ENCODE peak calls at places on chromosomes 13 and 19, in nine cellular contexts. V, F, E, C, Y, N, T, G and H are unnamed samples.

GRCh38 chr13:44974056-44974798 is 15.0 kb downstream of the NUFIP1 start:
- DNase-seq in N (no peak), Y (no peak), V (no peak), T (no peak), F (no peak), G (peak; percentile 53), E (no peak), C (no peak), H (peak; percentile 54)

GRCh38 chr13:51814825-51815650 is 11.1 kb upstream of the DHRS12 start:
- DNase-seq in C (peak; percentile 71), E (peak; percentile 68), F (peak; percentile 52), N (peak; percentile 72), T (peak; percentile 76), Y (peak; percentile 65), V (no peak), G (peak; percentile 60), H (peak; percentile 53)

GRCh38 chr13:59745395-59745788 is 418.3 kb downstream of the DIAPH3 start:
- DNase-seq in N (no peak), Y (no peak), V (no peak), F (no peak), G (peak; percentile 57), C (no peak), E (no peak), T (no peak), H (peak; percentile 49)

GRCh38 chr13:27038323-27038722 is 133.3 kb downstream of the USP12 start:
- DNase-seq in N (no peak), E (no peak), F (no peak), T (no peak), G (peak; percentile 63), C (no peak), Y (no peak), V (no peak), H (peak; percentile 58)

GRCh38 chr19:13164370-13165090 is 14.3 kb downstream of the IER2 start:
- DNase-seq in F (peak; percentile 77), C (peak; percentile 54), Y (peak; percentile 12), E (peak; percentile 62), G (peak; percentile 83), N (peak; percentile 77), T (peak; percentile 92), V (peak; percentile 69), H (no peak)

GRCh38 chr13:90416938-90417337 is 930.5 kb upstream of the MIR17HG start:
- DNase-seq in Y (no peak), T (peak; percentile 15), G (no peak), V (no peak), F (no peak), N (no peak), C (no peak), E (no peak), H (no peak)

GRCh38 chr13:43878897-43879322 is 630 bp downstream of the CCDC122 start:
- DNase-seq in G (peak; percentile 72), V (peak; percentile 90), T (peak; percentile 71), E (peak; percentile 78), C (peak; percentile 67), Y (no peak), F (peak; percentile 76), N (no peak), H (peak; percentile 77)

GRCh38 chr13:45007225-45007624 is 17.9 kb downstream of the GPALPP1 start:
- DNase-seq in N (no peak), Y (no peak), F (no peak), G (no peak), E (no peak), V (no peak), T (no peak), C (no peak), H (no peak)

GRCh38 chr13:21556051-21556450 is 47.9 kb downstream of the MICU2 start:
- DNase-seq in C (no peak), N (no peak), G (no peak), Y (no peak), E (no peak), F (no peak), V (no peak), T (no peak), H (no peak)

GRCh38 chr19:50804420-50805272 is 14.4 kb downstream of the ACP4 start:
- DNase-seq in Y (peak; percentile 94), V (peak; percentile 99), F (peak; percentile 99), C (peak; percentile 99), T (peak; percentile 99), N (peak; percentile 99), E (peak; percentile 99), G (peak; percentile 99), H (peak; percentile 99)

GRCh38 chr19:3483226-3483628 is at the start of gene SMIM44:
- DNase-seq in Y (no peak), T (no peak), G (no peak), E (no peak), F (no peak), V (no peak), N (no peak), C (no peak), H (no peak)
- H3K27ac ChIP-seq in Y (no peak within 1 kb of the TSS), T (no peak within 1 kb of the TSS), G (no peak within 1 kb of the TSS), E (no peak within 1 kb of the TSS), F (no peak within 1 kb of the TSS), V (no peak within 1 kb of the TSS), N (no peak within 1 kb of the TSS), C (no peak within 1 kb of the TSS), H (no peak within 1 kb of the TSS)

GRCh38 chr19:24055548-24055947 is 31.4 kb upstream of the ZNF254 start:
- DNase-seq in N (no peak), T (no peak), E (no peak), V (no peak), C (no peak), F (no peak), Y (no peak), G (no peak), H (no peak)

GRCh38 chr19:24051516-24051915 is 35.5 kb upstream of the ZNF254 start:
- DNase-seq in G (no peak), Y (no peak), V (no peak), T (no peak), F (no peak), E (no peak), C (no peak), N (no peak), H (no peak)

GRCh38 chr19:24053601-24054000 is 33.4 kb upstream of the ZNF254 start:
- DNase-seq in V (no peak), Y (no peak), C (no peak), T (no peak), G (no peak), E (no peak), F (no peak), N (no peak), H (no peak)

GRCh38 chr19:24052811-24053210 is 34.2 kb upstream of the ZNF254 start:
- DNase-seq in N (no peak), G (peak; percentile 52), V (no peak), C (no peak), Y (no peak), E (no peak), T (no peak), F (no peak), H (no peak)

GRCh38 chr19:24054044-24054935 is 32.7 kb upstream of the ZNF254 start:
- DNase-seq in F (no peak), N (no peak), C (no peak), E (no peak), T (no peak), Y (no peak), G (peak; percentile 74), V (no peak), H (peak; percentile 83)
- H3K36me3 ChIP-seq in F (peaks cover 96% of the 10 kb centered on the region), N (peaks cover 91% of the 10 kb centered on the region), C (no peaks in the 10 kb centered on the region), E (no peaks in the 10 kb centered on the region), T (no peaks in the 10 kb centered on the region), Y (peaks cover 24% of the 10 kb centered on the region), G (peaks cover 7% of the 10 kb centered on the region), V (peaks cover 96% of the 10 kb centered on the region), H (peaks cover 53% of the 10 kb centered on the region)

GRCh38 chr19:8250596-8250995 is 41.4 kb downstream of the CERS4 start:
- DNase-seq in V (no peak), N (no peak), C (no peak), T (no peak), Y (no peak), G (no peak), E (no peak), F (no peak), H (no peak)

GRCh38 chr19:8252922-8253589 is 43.9 kb downstream of the CERS4 start:
- DNase-seq in V (peak; percentile 87), C (peak; percentile 85), N (peak; percentile 86), Y (peak; percentile 77), G (peak; percentile 75), E (peak; percentile 71), F (peak; percentile 85), T (peak; percentile 92), H (peak; percentile 71)

GRCh38 chr19:8248348-8249328 is 39.5 kb downstream of the CERS4 start:
- DNase-seq in Y (no peak), N (no peak), T (no peak), E (no peak), V (no peak), G (no peak), F (no peak), C (no peak), H (no peak)

GRCh38 chr19:8253678-8254077 is 44.5 kb downstream of the CERS4 start:
- DNase-seq in C (no peak), T (no peak), Y (no peak), N (no peak), G (no peak), E (no peak), V (no peak), F (no peak), H (no peak)

DNA sequence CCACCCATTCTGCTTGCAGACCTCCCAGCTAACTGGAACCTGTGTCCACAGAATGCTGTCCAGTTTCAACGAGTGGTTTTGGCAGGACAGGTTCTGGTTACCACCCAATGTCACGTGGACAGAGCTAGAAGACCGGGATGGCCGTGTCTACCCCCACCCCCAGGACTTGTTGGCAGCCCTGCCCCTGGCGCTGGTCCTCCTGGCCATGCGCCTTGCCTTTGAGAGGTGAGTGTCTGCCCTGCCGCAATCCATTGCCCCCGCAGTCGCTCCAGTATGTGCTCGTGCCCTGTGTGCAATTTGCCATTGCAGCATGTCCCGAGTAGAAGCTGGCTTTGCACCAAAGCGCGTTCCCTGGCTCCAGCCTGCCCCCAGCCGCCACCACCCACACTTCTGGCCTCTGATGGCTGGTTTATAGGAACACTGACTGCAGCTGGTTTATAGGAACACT is 41.9 kb downstream of the CERS4 start:
- DNase-seq in N (no peak), V (peak; percentile 88), C (peak; percentile 45), F (peak; percentile 89), G (peak; percentile 47), Y (no peak), T (no peak), E (peak; percentile 75), H (no peak)
- TF ChIP-seq CTCF in N (no peak), V (no peak), C (no peak), F (peak; percentile 45), G (no peak), Y (no peak), T (no peak), E (no peak), H (peak; percentile 18)

DNA sequence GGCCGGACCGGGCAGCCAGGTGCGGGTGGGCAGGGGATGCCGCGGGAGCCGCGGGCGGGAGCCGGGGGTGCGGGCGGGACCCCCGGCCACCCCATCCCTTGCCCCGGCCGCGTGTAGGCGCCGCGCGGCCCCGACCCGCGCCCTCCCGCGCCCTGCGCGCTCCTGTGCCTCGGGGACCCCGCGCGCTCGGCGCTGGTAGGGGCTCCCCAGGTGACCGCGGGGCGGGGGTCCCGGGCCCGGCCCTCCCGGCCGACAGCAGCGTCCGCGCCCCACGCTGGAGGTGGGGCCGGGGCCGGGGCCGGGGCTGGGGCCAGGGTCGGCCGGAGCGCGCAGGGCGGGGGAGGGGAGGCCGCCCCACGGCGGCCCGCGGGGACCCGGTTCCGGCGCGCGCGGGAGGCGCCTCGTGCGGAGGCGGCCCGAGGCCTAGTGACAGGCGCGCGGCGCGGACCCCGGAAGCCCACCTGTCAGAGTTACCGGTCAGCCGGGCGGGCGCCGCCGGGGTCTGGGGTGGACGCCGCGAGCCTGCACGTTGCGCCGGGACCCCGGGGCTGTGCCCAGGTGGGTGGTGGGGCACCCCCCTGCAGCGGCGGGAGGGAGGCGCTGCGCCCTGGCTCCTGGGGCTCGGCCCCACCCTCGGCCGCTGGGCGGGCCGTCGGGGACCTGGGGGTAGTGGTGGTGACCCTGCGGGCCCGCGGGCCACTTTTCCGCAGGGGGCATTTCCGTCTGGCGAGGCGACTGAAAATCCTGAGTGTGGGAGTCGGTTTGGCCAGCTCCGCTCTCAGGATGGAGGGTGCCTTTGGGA is 518 bp downstream of the TFDP1 start:
- DNase-seq in C (no peak), V (peak; percentile 51), N (peak; percentile 36), F (no peak), G (peak; percentile 8), T (peak; percentile 45), Y (no peak), E (no peak), H (no peak)
- H3K27ac ChIP-seq in C (no peak overlapping the region), V (no peak overlapping the region), N (peak overlapping the region; percentile 82), F (no peak overlapping the region), G (peak overlapping the region; percentile 47), T (no peak overlapping the region), Y (no peak overlapping the region), E (no peak overlapping the region), H (no peak overlapping the region)